ENCODE peak calls at places on chromosomes 2 and 18, in five cellular contexts. F is tibial nerve, K is cardiac muscle cell, P is suprapubic skin, O is GM20000. A is an unnamed sample.

GRCh38 chr2:10080536-10081304 is 509 bp upstream of the CYS1 start:
- DNase-seq in F (no peak), K (no peak), P (no peak), O (peak), A (no peak)

GRCh38 chr2:40827371-40827770 is 375.5 kb upstream of the SLC8A1 start:
- DNase-seq in F (no peak), K (no peak), P (no peak), O (no peak), A (no peak)

GRCh38 chr2:192069417-192069816 is 125.3 kb downstream of the TMEFF2 start:
- DNase-seq in F (no peak), K (no peak), P (no peak), O (no peak), A (no peak)

GRCh38 chr2:46122318-46122970 is 174.8 kb upstream of the EPAS1 start:
- DNase-seq in F (no peak), K (no peak), P (no peak), O (no peak), A (no peak)

GRCh38 chr18:40555914-40556313 is 1399.1 kb upstream of the PIK3C3 start:
- DNase-seq in F (no peak), K (peak), P (no peak), O (no peak), A (no peak)

GRCh38 chr2:188292446-188293239 is 969 bp downstream of the GULP1 start:
- DNase-seq in F (peak), K (peak), P (peak), O (no peak), A (no peak)

GRCh38 chr2:30514134-30514860 is 67.3 kb downstream of the LCLAT1 start:
- DNase-seq in F (no peak), K (peak), P (no peak), O (peak), A (no peak)

GRCh38 chr2:181698230-181698629 is 17.9 kb upstream of the NEUROD1 start:
- DNase-seq in F (no peak), K (no peak), P (no peak), O (no peak), A (no peak)

GRCh38 chr2:53827398-53828175 is 32.2 kb downstream of the GPR75 start:
- DNase-seq in F (no peak), K (no peak), P (no peak), O (no peak), A (no peak)

GRCh38 chr2:218988650-218989049 is 3.7 kb upstream of the FEV start:
- DNase-seq in F (no peak), K (no peak), P (no peak), O (no peak), A (no peak)

GRCh38 chr2:75489682-75490180 is 71.0 kb downstream of the EVA1A start:
- DNase-seq in F (no peak), K (no peak), P (no peak), O (no peak), A (no peak)

GRCh38 chr2:127193948-127194267 is 26.2 kb downstream of the CYP27C1 start:
- DNase-seq in F (no peak), K (peak), P (no peak), O (no peak), A (no peak)

GRCh38 chr18:78151948-78152725 is 827.5 kb upstream of the SALL3 start:
- DNase-seq in F (no peak), K (no peak), P (no peak), O (no peak), A (no peak)

GRCh38 chr2:234761910-234762309 is 189.9 kb upstream of the SH3BP4 start:
- DNase-seq in F (no peak), K (peak), P (no peak), O (no peak), A (no peak)

GRCh38 chr18:37577051-37577611 is 11.5 kb upstream of the CELF4 start:
- DNase-seq in F (no peak), K (peak), P (no peak), O (no peak), A (no peak)

GRCh38 chr2:8534729-8535397 is 147.0 kb upstream of the ID2 start:
- DNase-seq in F (peak), K (peak), P (no peak), O (no peak), A (peak)

GRCh38 chr2:99442837-99443236 is 47.0 kb downstream of the REV1 start:
- DNase-seq in F (no peak), K (peak), P (no peak), O (no peak), A (no peak)

GRCh38 chr2:223123859-223124610 is 72.0 kb downstream of the KCNE4 start:
- DNase-seq in F (no peak), K (peak), P (no peak), O (no peak), A (no peak)

GRCh38 chr2:145635706-145636427 is 1115.9 kb upstream of the ZEB2 start:
- DNase-seq in F (no peak), K (no peak), P (no peak), O (no peak), A (no peak)

DNA sequence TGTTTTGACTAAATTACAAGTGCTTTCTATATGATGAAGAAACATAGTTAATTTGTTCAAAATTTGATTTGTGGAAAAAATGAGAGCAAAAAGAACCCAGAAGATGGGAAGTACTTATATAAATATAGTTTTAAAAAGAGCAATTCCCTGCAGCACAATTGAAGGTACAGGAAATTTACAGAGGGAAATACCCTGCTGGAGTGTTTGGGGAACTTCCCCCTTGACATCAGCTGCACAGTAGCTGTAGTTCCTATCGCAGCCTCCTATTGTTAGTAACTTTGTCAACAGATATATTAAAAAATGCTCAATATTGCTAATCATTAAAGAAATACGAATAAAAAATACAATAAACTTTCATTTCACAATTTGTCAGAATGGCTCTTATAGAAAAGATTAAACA is 1118.8 kb upstream of the ZEB2 start:
- DNase-seq in F (no peak), K (no peak), P (no peak), O (peak), A (no peak)
- TF ChIP-seq CTCF in F (no peak), K (no peak), P (no peak), O (no peak), A (peak)

DNA sequence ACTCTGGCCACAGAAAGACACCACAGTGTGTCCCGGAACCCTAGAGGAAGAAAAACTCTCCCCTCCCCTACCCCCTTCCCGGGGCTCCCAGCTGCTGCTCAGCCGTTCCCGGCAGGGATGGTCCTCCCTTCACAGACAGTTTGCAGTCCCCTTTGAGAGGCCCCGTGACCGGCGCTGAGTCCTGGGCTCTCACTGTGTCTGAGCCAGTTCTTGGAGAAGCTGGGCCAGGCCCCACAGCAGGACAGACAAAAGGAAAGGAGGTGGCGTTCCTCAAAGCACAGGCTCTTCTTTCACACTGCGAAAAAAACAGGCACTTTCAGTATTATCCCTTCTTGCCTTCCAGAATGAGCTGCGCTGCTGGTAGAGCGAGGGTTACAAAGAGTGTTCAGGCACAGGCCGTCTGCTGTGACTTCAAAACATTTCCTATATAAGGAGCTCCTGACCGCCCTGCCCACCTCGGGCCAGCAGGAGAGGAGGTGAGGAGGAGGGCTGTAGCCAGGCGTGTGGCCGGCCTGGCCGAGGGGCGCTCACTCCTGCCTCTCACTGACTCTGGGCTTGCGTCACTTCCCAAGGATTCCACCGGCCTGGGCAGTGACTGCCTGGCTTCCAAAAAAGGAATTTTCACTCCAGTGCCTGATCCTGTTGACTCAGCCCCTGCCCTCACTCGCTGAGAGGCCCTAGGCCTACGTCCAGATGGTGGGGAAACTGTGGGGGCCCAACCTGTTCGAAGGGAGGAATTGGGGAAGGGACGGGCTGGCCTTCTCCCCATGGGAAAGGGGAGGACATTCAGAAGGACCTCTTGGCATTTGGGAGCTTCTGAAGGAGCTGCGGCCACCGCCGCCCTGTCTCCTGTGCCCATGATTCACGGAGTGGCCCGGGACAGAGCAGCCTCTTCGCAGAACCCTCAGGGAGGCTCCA is 24.9 kb downstream of the CIDEA start:
- DNase-seq in F (peak), K (peak), P (peak), O (no peak), A (no peak)
- TF ChIP-seq CTCF in F (no peak), K (peak), P (no peak), O (no peak), A (no peak)

GRCh38 chr2:1047485-1047884 is 96.8 kb downstream of the SNTG2 start:
- DNase-seq in F (no peak), K (peak), P (no peak), O (no peak), A (no peak)
- TF ChIP-seq CTCF in F (no peak), K (peak), P (no peak), O (no peak), A (no peak)

GRCh38 chr2:96153291-96153713 is 8.1 kb upstream of the DUSP2 start:
- DNase-seq in F (no peak), K (no peak), P (no peak), O (no peak), A (no peak)

GRCh38 chr2:96152301-96153165 is 7.3 kb upstream of the DUSP2 start:
- DNase-seq in F (no peak), K (no peak), P (no peak), O (no peak), A (peak)

GRCh38 chr2:96156011-96156820 is 11.0 kb upstream of the DUSP2 start:
- DNase-seq in F (no peak), K (no peak), P (no peak), O (peak), A (no peak)

GRCh38 chr2:96154506-96155380 is 9.5 kb upstream of the DUSP2 start:
- DNase-seq in F (no peak), K (no peak), P (no peak), O (no peak), A (no peak)

DNA sequence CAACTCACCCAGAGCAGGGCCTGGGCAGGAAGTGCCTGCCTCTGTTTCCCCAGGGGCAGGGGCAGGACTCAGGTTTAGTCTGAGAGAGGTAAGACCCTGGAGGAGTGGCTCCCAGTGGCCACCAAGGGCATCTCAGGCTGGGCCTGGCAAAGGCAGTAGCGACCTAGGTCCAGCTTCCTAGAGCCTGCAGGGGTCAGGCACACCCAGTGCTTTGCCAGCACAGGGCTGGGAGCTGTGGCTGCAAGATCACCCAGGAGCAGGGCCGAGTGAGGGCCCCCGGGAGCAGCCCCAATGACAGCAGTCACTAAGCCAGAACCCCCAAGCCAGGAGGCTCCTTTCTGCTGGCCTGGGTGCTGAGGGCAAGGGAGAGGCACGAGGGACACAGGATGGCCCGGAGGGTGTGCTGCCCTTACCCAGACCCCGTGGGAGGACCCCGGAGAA is 8.8 kb upstream of the DUSP2 start:
- DNase-seq in F (no peak), K (no peak), P (no peak), O (no peak), A (no peak)
- TF ChIP-seq CTCF in F (no peak), K (no peak), P (no peak), O (no peak), A (no peak)

GRCh38 chr2:136032817-136033216 is 47.4 kb upstream of the DARS1 start:
- DNase-seq in F (no peak), K (no peak), P (no peak), O (no peak), A (no peak)
- TF ChIP-seq CTCF in F (no peak), K (no peak), P (no peak), O (no peak), A (no peak)

DNA sequence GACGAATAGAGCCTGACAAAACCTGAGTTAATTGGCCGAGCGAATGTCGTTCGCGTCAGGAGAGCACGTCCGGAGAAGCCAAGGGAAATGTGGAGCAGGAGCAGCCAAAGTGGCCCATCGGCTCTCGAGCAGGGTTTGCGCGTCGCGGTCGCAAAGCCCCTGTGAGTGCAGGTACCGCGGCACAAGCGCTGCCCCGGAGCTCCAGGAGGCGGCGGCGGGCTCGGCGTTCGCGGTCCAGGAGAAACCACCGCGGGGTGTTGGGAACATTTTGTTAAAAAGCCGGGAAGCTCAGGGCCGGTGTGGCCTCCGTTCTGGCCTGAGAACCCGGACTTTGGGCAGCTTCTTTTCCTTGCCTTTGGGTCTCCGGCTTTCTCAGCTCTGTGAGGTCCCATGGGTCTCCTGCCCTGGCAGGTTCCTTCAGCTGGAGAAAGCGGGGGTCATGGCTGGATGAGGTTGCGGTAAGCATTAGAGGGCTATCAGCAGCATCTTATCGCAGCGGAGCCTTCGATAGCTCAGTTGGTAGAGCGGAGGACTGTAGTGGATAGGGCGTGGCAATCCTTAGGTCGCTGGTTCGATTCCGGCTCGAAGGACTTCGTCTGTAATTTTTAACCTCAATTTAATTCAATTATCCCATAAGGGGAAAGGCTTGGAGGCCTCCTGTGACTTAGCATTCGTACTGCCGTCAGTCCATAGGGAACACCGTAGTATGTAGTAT is 1.0 kb upstream of the AGBL5 start:
- DNase-seq in F (peak), K (peak), P (peak), O (peak), A (peak)
- TF ChIP-seq CTCF in F (peak), K (peak), P (peak), O (no peak), A (peak)

DNA sequence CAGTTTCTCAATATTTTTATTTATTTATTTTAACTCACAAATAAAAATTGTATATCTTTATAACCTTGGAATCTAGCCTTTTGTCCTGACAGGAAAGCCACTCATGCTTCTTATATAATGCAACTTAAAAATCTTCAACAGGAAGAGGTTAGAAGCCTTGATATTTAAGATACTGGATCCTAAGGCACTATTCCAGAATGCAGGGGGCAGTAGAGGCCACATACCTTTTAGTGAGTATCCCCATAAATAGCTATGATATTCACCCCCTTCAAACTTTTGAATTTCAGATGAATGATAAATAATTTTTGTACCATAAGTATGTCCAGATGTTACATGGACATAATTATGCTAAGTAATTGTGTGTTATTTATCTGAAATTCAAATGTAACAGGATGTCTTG is 592.7 kb upstream of the VRK2 start:
- DNase-seq in F (no peak), K (no peak), P (no peak), O (no peak), A (no peak)
- TF ChIP-seq CTCF in F (no peak), K (no peak), P (no peak), O (no peak), A (peak)

GRCh38 chr2:24021122-24021998 is 11.5 kb downstream of the MFSD2B start:
- DNase-seq in F (no peak), K (no peak), P (peak), O (no peak), A (no peak)
- TF ChIP-seq CTCF in F (no peak), K (peak), P (no peak), O (no peak), A (no peak)

GRCh38 chr2:33617401-33617800 is 18.3 kb upstream of the FAM98A start:
- DNase-seq in F (no peak), K (no peak), P (no peak), O (no peak), A (no peak)

GRCh38 chr2:33617989-33618388 is 18.9 kb upstream of the FAM98A start:
- DNase-seq in F (no peak), K (no peak), P (no peak), O (no peak), A (no peak)

GRCh38 chr2:33619028-33619427 is 19.9 kb upstream of the FAM98A start:
- DNase-seq in F (no peak), K (no peak), P (no peak), O (no peak), A (no peak)

GRCh38 chr2:33614190-33614589 is 15.1 kb upstream of the FAM98A start:
- DNase-seq in F (no peak), K (peak), P (no peak), O (no peak), A (no peak)

GRCh38 chr2:33616873-33617272 is 17.8 kb upstream of the FAM98A start:
- DNase-seq in F (no peak), K (no peak), P (no peak), O (no peak), A (no peak)
- TF ChIP-seq CTCF in F (no peak), K (no peak), P (no peak), O (no peak), A (no peak)